ENCODE peak calls at places on chromosomes 13 and 19, in six cellular contexts. S, X, V, U, J and H are unnamed samples.

GRCh38 chr13:109779074-109779473 is 7.3 kb downstream of the IRS2 start:
- DNase-seq in S (peak; percentile 27), J (peak; percentile 76), U (no peak), V (peak; percentile 30), X (peak; percentile 33), H (no peak)

GRCh38 chr19:15673176-15673654 is 328 bp downstream of the CYP4F12 start:
- DNase-seq in X (peak; percentile 10), J (no peak), S (no peak), V (no peak), U (no peak), H (no peak)

GRCh38 chr13:97125810-97126738 is 96.1 kb upstream of the MBNL2 start:
- DNase-seq in J (no peak), X (peak; percentile 13), U (no peak), V (no peak), S (peak; percentile 49), H (no peak)

GRCh38 chr19:45640849-45641273 is 1.7 kb upstream of the EML2 start:
- DNase-seq in X (peak; percentile 76), U (no peak), S (no peak), J (peak; percentile 37), V (peak; percentile 16), H (no peak)

GRCh38 chr19:13959141-13959961 is 7.0 kb downstream of the DCAF15 start:
- DNase-seq in U (no peak), V (no peak), S (no peak), X (no peak), J (no peak), H (no peak)

GRCh38 chr19:4013886-4014540 is 6.5 kb downstream of the PIAS4 start:
- DNase-seq in V (no peak), X (no peak), S (no peak), J (no peak), U (no peak), H (no peak)

GRCh38 chr13:95355491-95355890 is 54.2 kb upstream of the ABCC4 start:
- DNase-seq in X (no peak), J (no peak), V (no peak), S (peak; percentile 60), U (no peak), H (no peak)

GRCh38 chr13:112545866-112546265 is 42.1 kb downstream of the TUBGCP3 start:
- DNase-seq in S (peak; percentile 66), U (no peak), J (no peak), X (no peak), V (no peak), H (no peak)

GRCh38 chr13:99124695-99125334 is 75.8 kb upstream of the UBAC2 start:
- DNase-seq in S (peak; percentile 76), X (no peak), V (no peak), J (no peak), U (no peak), H (no peak)

GRCh38 chr13:110713981-110714797 is 689 bp downstream of the ING1 start:
- DNase-seq in X (peak; percentile 75), J (peak; percentile 73), S (peak; percentile 48), U (peak; percentile 62), V (peak; percentile 52), H (no peak)

GRCh38 chr19:22532388-22533310 is 101.5 kb upstream of the ZNF492 start:
- DNase-seq in V (no peak), J (no peak), S (no peak), X (no peak), U (no peak), H (no peak)

GRCh38 chr13:109196896-109197295 is 567.5 kb downstream of the MYO16 start:
- DNase-seq in J (no peak), S (no peak), U (no peak), X (no peak), V (no peak), H (no peak)

GRCh38 chr19:14182481-14182880 is 23.5 kb downstream of the ADGRL1 start:
- DNase-seq in U (no peak), V (no peak), X (no peak), S (no peak), J (no peak), H (no peak)

GRCh38 chr13:22198001-22198400 is 527.1 kb downstream of the FGF9 start:
- DNase-seq in X (no peak), S (no peak), J (no peak), U (no peak), V (no peak), H (no peak)

GRCh38 chr13:27792393-27793218 is at the start of gene GSX1:
- DNase-seq in X (peak; percentile 57), U (no peak), S (peak; percentile 55), V (peak; percentile 16), J (peak; percentile 53), H (no peak)

GRCh38 chr13:40318366-40318765 is 348.1 kb downstream of the FOXO1 start:
- DNase-seq in X (no peak), S (no peak), U (no peak), V (no peak), J (no peak), H (no peak)

GRCh38 chr19:11506101-11506555 is 489 bp upstream of the ZNF653 start:
- DNase-seq in X (no peak), U (no peak), V (no peak), J (no peak), S (no peak), H (no peak)